ENCODE peak calls at places on chromosomes 13 and 19, in six cellular contexts. B is HCT116, W is H9, R is colonic mucosa, F is PC-3, Q is mammary epithelial cell. S is an unnamed sample.

GRCh38 chr19:41376241-41376997 is at the start of gene TMEM91:
- DNase-seq in B (no peak), W (peak; percentile 69), R (peak; percentile 45), F (no peak), Q (peak; percentile 53), S (peak; percentile 44)

GRCh38 chr19:16001481-16002312 is 52.9 kb downstream of the OR10H4 start:
- DNase-seq in B (no peak), W (no peak), R (no peak), F (peak; percentile 15), Q (peak; percentile 45), S (peak; percentile 21)

GRCh38 chr13:35838356-35838755 is 292.8 kb downstream of the DCLK1 start:
- DNase-seq in B (peak; percentile 3), W (no peak), R (no peak), F (peak; percentile 23), Q (peak; percentile 21), S (peak; percentile 4)

GRCh38 chr19:50044922-50045321 is 19.1 kb downstream of the ZNF473 start:
- DNase-seq in B (no peak), W (no peak), R (no peak), F (no peak), Q (no peak), S (no peak)

GRCh38 chr19:33387351-33388230 is 14.1 kb downstream of the CEBPG start:
- DNase-seq in B (no peak), W (no peak), R (no peak), F (no peak), Q (no peak), S (no peak)

GRCh38 chr19:35949131-35949530 is 13.0 kb downstream of the LRFN3 start:
- DNase-seq in B (no peak), W (no peak), R (no peak), F (no peak), Q (no peak), S (no peak)

GRCh38 chr19:19238126-19238894 is 26.6 kb downstream of the NCAN start:
- DNase-seq in B (no peak), W (no peak), R (no peak), F (no peak), Q (no peak), S (no peak)

GRCh38 chr19:2547033-2547680 is 71.2 kb downstream of the GADD45B start:
- DNase-seq in B (no peak), W (no peak), R (no peak), F (no peak), Q (no peak), S (no peak)

GRCh38 chr19:35592226-35592625 is 6.3 kb downstream of the PMIS2 start:
- DNase-seq in B (peak; percentile 53), W (peak; percentile 64), R (no peak), F (peak; percentile 52), Q (peak; percentile 24), S (peak; percentile 62)

GRCh38 chr13:50989476-50989875 is 79.9 kb downstream of the RNASEH2B start:
- DNase-seq in B (no peak), W (peak; percentile 55), R (no peak), F (peak; percentile 16), Q (no peak), S (peak; percentile 52)

GRCh38 chr13:94656766-94657165 is 55.1 kb downstream of the GPR180 start:
- DNase-seq in B (no peak), W (no peak), R (no peak), F (peak; percentile 76), Q (peak; percentile 82), S (peak; percentile 96)

GRCh38 chr19:31408460-31409124 is 59.4 kb upstream of the TSHZ3 start:
- DNase-seq in B (no peak), W (no peak), R (no peak), F (peak; percentile 36), Q (peak; percentile 89), S (peak; percentile 85)

GRCh38 chr19:38319421-38320258 is at the start of gene KCNK6:
- DNase-seq in B (no peak), W (peak; percentile 78), R (peak; percentile 90), F (no peak), Q (peak; percentile 71), S (peak; percentile 8)

DNA sequence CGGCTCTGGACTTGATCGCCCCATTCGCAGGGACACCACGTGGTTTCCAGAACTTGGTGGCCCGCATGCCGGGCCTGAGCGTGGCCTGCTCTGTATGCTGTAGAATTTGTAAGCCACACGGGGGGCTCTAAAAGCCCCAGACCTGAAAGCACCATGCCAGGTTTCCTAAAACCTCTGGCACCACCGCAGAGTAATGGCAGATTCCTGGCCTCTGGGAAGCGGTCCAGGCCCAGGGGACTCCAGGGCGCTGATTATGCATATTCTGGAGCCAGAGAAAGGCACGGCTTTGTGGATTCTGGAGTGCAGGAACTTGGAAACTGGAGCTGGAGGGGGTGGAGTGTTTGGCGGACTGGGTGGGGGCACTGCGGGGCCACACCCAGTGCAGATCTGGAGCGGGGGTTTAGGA is 3.7 kb downstream of the FTL start:
- DNase-seq in B (no peak), W (no peak), R (no peak), F (no peak), Q (no peak), S (no peak)
- H3K9ac ChIP-seq in B (no peak overlapping the region), W (no peak overlapping the region), R (no peak overlapping the region), F (no peak overlapping the region), Q (no peak overlapping the region), S (no peak overlapping the region)

DNA sequence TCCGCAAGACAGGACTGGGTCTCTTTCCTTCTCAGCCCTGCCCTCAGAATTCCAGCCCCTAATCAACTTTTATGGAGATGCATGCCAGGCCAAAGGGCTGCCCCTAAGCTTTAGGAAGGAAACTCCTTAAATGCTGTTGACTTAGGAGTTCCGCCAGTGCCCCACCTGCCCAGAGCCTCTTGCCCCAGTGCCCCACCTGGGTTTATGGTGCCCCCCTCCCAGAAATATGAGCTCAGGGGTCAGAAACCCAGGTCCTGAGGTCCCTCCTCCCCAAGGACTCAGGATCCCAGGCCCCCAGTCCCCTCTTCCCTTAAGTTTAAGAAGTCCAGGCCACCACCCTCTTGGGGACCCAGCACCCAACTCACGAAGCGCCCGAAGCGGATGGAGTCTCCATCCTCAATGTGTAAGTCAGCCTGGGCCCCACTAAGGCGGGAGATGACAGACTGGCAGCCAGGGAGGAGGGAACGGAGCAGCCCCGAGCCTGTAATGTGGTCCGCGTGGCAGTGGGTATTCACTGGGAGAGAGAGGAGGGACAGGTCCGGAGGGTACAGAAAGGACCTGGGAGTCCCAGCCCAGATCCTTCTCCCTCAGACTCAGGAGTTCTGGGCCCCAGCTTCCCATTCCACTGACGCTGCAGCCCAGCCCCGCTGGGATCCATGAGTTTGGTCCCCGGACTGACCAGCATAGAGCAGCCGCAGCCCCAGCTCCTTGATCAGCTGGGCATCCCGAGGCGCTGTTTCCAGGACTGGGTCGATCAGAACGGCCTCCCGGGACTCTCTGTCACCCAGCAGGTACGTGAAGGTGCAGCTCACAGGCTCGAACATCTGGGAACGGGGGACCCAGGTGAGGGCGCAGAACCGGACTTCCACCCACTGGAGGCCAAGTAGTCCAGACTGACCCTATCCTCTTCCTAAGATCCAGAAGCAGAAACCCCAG is 897 bp downstream of the ETHE1 start:
- DNase-seq in B (no peak), W (peak; percentile 40), R (peak; percentile 87), F (peak; percentile 18), Q (peak; percentile 21), S (no peak)
- TF ChIP-seq CTCF in B (no peak), W (no peak), R (no peak), F (no peak), Q (no peak), S (no peak)

GRCh38 chr19:57620673-57621348 is 6.8 kb downstream of the ZNF134 start:
- DNase-seq in B (no peak), W (no peak), R (no peak), F (no peak), Q (no peak), S (peak; percentile 47)
- H3K9me3 ChIP-seq in B (peaks cover 67% of the 10 kb centered on the region), W (peaks cover 71% of the 10 kb centered on the region), R (peaks cover 44% of the 10 kb centered on the region), F (peaks cover 96% of the 10 kb centered on the region), Q (peaks cover 86% of the 10 kb centered on the region), S (peaks cover 20% of the 10 kb centered on the region)

DNA sequence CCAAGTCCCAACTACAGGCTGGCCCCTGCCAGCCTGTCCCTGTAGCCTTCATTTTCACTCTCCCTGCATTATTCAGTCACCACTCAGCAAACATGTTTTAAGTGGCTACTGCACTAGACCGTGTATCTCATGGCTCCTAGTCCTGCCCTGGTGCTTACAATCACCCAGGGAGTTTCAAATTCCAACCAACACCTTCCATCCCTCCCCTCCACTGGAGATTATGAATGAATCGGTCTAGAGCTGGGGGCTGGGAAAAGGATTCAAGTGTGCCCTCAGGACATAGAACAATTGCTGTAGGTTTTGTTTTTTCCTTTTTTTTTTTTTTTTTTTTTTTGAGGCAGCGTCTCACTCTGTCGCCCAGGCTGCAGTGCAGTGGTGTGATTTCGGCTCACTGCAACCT is 15.0 kb upstream of the TNFAIP8L1 start:
- DNase-seq in B (no peak), W (no peak), R (no peak), F (no peak), Q (no peak), S (no peak)
- H3K9ac ChIP-seq in B (no peak overlapping the region), W (no peak overlapping the region), R (no peak overlapping the region), F (no peak overlapping the region), Q (no peak overlapping the region), S (no peak overlapping the region)

GRCh38 chr19:45820413-45821102 is 5.5 kb upstream of the RSPH6A start:
- DNase-seq in B (no peak), W (no peak), R (no peak), F (no peak), Q (no peak), S (no peak)
- TF ChIP-seq CTCF in B (no peak), W (peak; percentile 26), R (no peak), F (no peak), Q (no peak), S (no peak)

GRCh38 chr19:55940306-55940705 is 7.3 kb upstream of the NLRP8 start:
- DNase-seq in B (no peak), W (no peak), R (no peak), F (no peak), Q (no peak), S (no peak)
- H3K9me3 ChIP-seq in B (no peaks in the 10 kb centered on the region), W (peaks cover 60% of the 10 kb centered on the region), R (no peaks in the 10 kb centered on the region), F (no peaks in the 10 kb centered on the region), Q (peaks cover 8% of the 10 kb centered on the region), S (no peaks in the 10 kb centered on the region)

GRCh38 chr19:39970674-39971379 is at the start of gene PSMC4:
- DNase-seq in B (peak; percentile 98), W (peak; percentile 99), R (peak; percentile 98), F (peak; percentile 97), Q (peak; percentile 99), S (peak; percentile 99)
- H3K9ac ChIP-seq in B (peak within 1 kb of the TSS; percentile 99), W (peak within 1 kb of the TSS; percentile 85), R (peak within 1 kb of the TSS; percentile 79), F (peak within 1 kb of the TSS; percentile 97), Q (peak within 1 kb of the TSS; percentile 87), S (peak within 1 kb of the TSS; percentile 87)

S was measured in fibroblast of lung.